ENCODE peak calls at places on chromosomes 5 and 9, in eight cellular contexts. O, E, I, B, Z, H, C and W are unnamed samples.

GRCh38 chr9:105393576-105394344 is 54.1 kb upstream of the FSD1L start:
- DNase-seq in O (no peak), E (no peak), I (no peak), B (no peak), Z (no peak), H (no peak), C (no peak), W (no peak)

GRCh38 chr5:36880761-36881160 is 4.2 kb downstream of the NIPBL start:
- DNase-seq in O (no peak), E (no peak), I (no peak), B (no peak), Z (no peak), H (no peak), C (no peak), W (no peak)

GRCh38 chr9:130433168-130433946 is 11.4 kb upstream of the ASS1 start:
- DNase-seq in O (peak; percentile 92), E (peak; percentile 87), I (no peak), B (no peak), Z (no peak), H (no peak), C (no peak), W (peak; percentile 43)

GRCh38 chr9:130181645-130182044 is 9.4 kb downstream of the NCS1 start:
- DNase-seq in O (no peak), E (no peak), I (no peak), B (no peak), Z (no peak), H (no peak), C (no peak), W (no peak)

GRCh38 chr5:159409801-159410200 is 79.5 kb upstream of the IL12B start:
- DNase-seq in O (no peak), E (no peak), I (no peak), B (no peak), Z (peak; percentile 44), H (no peak), C (no peak), W (no peak)

GRCh38 chr5:138760448-138761110 is 7.4 kb downstream of the CTNNA1 start:
- DNase-seq in O (no peak), E (no peak), I (no peak), B (no peak), Z (no peak), H (no peak), C (no peak), W (peak; percentile 35)

GRCh38 chr9:136662656-136663310 is at the start of gene EGFL7:
- DNase-seq in O (no peak), E (no peak), I (no peak), B (no peak), Z (no peak), H (no peak), C (peak; percentile 84), W (peak; percentile 82)

GRCh38 chr9:110192531-110193326 is 15.2 kb downstream of the C9orf152 start:
- DNase-seq in O (no peak), E (no peak), I (no peak), B (no peak), Z (no peak), H (no peak), C (no peak), W (peak; percentile 67)

GRCh38 chr9:125161284-125161918 is 18.1 kb upstream of the SCAI start:
- DNase-seq in O (no peak), E (no peak), I (no peak), B (no peak), Z (no peak), H (no peak), C (no peak), W (no peak)

GRCh38 chr9:36788534-36788933 is 215.8 kb downstream of the MELK start:
- DNase-seq in O (no peak), E (no peak), I (peak; percentile 23), B (no peak), Z (no peak), H (no peak), C (peak; percentile 38), W (no peak)

GRCh38 chr5:100542086-100542485 is 6.9 kb downstream of the FAM174A start:
- DNase-seq in O (no peak), E (no peak), I (no peak), B (no peak), Z (no peak), H (no peak), C (no peak), W (no peak)

GRCh38 chr5:50667079-50667652 is 729 bp downstream of the PARP8 start:
- DNase-seq in O (peak; percentile 80), E (no peak), I (no peak), B (no peak), Z (no peak), H (no peak), C (no peak), W (peak; percentile 4)

GRCh38 chr9:108903437-108904103 is 30.4 kb downstream of the ELP1 start:
- DNase-seq in O (no peak), E (no peak), I (no peak), B (no peak), Z (no peak), H (no peak), C (no peak), W (no peak)

GRCh38 chr5:122073023-122073422 is 5.0 kb downstream of the LOX start:
- DNase-seq in O (no peak), E (no peak), I (no peak), B (no peak), Z (no peak), H (no peak), C (no peak), W (no peak)

GRCh38 chr5:169847519-169847918 is 132.8 kb downstream of the INSYN2B start:
- DNase-seq in O (no peak), E (no peak), I (no peak), B (no peak), Z (no peak), H (no peak), C (no peak), W (no peak)

GRCh38 chr9:137077758-137078693 is 709 bp downstream of the UAP1L1 start:
- DNase-seq in O (peak; percentile 49), E (no peak), I (no peak), B (no peak), Z (no peak), H (no peak), C (no peak), W (peak; percentile 12)

DNA sequence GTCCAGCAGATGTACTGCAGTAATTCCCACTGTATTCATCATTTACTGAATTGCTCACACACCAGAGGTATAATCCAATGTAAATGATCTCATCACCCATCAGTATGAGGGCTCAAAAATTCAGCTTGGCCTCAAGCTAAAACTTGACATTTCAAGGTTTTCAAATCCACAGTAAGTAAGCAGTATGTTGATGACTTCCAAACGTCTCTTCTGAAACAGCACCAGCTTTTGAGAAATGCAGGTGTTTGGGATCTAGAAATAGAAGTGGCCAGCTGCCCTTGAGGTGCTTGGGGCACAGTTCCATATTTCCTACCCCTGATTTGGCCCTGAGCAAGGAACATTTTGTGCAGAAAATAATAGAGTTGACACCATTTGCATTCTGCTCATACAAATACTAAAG is 388.0 kb upstream of the TUSC1 start:
- DNase-seq in O (no peak), E (no peak), I (no peak), B (no peak), Z (no peak), H (no peak), C (no peak), W (no peak)
- H3K27ac ChIP-seq in O (no peak overlapping the region), E (no peak overlapping the region), I (no peak overlapping the region), B (no peak overlapping the region), Z (no peak overlapping the region), H (no peak overlapping the region), C (no peak overlapping the region), W (no peak overlapping the region)

GRCh38 chr5:112878760-112879159 is 17.7 kb downstream of the SRP19 start:
- DNase-seq in O (no peak), E (no peak), I (peak; percentile 19), B (no peak), Z (no peak), H (no peak), C (peak; percentile 38), W (peak; percentile 10)
- TF ChIP-seq MAX in O (no peak), E (no peak), I (no peak), B (no peak), Z (no peak), H (no peak), C (no peak), W (no peak)

GRCh38 chr9:107593224-107593870 is 103.8 kb upstream of the KLF4 start:
- DNase-seq in O (no peak), E (no peak), I (no peak), B (no peak), Z (no peak), H (no peak), C (no peak), W (no peak)

GRCh38 chr9:107597743-107598217 is 108.2 kb upstream of the KLF4 start:
- DNase-seq in O (no peak), E (no peak), I (peak; percentile 28), B (no peak), Z (no peak), H (peak; percentile 3), C (no peak), W (no peak)

GRCh38 chr9:107588393-107588792 is 98.8 kb upstream of the KLF4 start:
- DNase-seq in O (no peak), E (no peak), I (no peak), B (no peak), Z (no peak), H (no peak), C (no peak), W (no peak)

GRCh38 chr9:107587175-107587963 is 97.8 kb upstream of the KLF4 start:
- DNase-seq in O (no peak), E (no peak), I (no peak), B (no peak), Z (no peak), H (no peak), C (no peak), W (peak; percentile 69)

DNA sequence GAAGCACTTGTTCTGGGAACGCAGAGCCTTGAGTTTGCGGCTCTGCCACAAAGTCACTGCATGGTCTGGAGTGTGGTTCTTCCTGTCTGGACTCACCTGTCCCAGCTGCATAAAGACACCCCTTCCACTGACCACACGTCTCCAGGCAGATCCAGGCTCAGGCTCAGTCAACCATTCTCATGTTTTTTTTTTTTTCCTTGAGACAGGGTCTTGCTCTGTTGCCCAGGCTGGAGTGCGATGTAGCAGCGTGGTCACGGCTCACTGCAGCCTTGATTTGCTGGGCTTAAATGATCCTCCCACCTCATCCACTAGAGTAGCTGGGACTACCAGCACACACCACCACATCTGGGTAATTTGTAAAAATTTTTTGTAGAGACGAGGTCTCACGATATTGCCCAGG is 102.9 kb upstream of the KLF4 start:
- DNase-seq in O (no peak), E (no peak), I (no peak), B (no peak), Z (no peak), H (no peak), C (no peak), W (no peak)
- H3K27ac ChIP-seq in O (no peak overlapping the region), E (no peak overlapping the region), I (no peak overlapping the region), B (no peak overlapping the region), Z (no peak overlapping the region), H (no peak overlapping the region), C (no peak overlapping the region), W (no peak overlapping the region)

DNA sequence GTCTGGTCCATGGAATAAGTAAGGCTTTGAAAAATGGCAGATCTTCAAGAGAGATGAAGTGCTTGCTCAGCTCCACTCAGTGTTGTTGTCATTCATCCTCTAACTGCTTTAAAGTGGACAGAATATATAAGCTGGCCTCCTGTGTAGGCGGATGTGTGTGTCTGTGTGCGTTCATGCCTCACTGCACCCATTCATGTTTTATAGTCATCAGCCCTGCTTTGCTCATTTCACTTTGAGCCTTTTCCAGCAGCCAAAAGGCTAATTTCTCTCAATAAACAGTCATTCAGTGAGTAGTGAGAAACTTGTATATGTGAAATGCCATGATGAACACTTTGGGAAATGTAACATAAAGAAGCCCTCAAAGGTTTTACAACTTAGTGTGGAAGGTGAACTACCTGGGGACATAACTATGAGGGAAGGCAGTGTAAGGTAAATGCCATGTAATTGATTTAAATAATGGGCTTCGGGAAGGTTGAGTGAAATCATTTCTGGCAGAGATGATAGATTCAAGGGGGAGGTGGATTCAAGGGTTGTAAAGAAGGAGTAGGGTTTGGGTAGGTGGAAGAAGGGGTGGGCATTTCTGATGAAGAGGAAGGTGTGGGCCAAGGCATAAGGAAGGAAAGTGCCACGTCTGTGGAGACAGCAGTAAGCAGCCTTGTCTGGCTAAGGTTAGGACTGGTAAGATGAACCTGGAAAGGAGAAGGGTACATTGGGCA is 15.7 kb downstream of the TTC23L start:
- DNase-seq in O (no peak), E (no peak), I (no peak), B (no peak), Z (peak; percentile 53), H (no peak), C (no peak), W (no peak)
- TF ChIP-seq MAX in O (no peak), E (no peak), I (no peak), B (no peak), Z (no peak), H (no peak), C (no peak), W (no peak)